ENCODE peak calls at places on chromosomes 16 and 17, in four cellular contexts. F is mesenchymal stem cell, L is neuronal stem cell, U is IMR-90. S is an unnamed sample.

GRCh38 chr16:51392651-51393187 is 241.6 kb upstream of the SALL1 start:
- DNase-seq in L (no peak), U (peak), F (peak), S (peak)

GRCh38 chr17:33560165-33560564 is 267.1 kb upstream of the ASIC2 start:
- DNase-seq in F (peak), U (peak), L (no peak), S (peak)

GRCh38 chr16:56974549-56975300 is 13.0 kb downstream of the CETP start:
- DNase-seq in U (no peak), F (no peak), L (no peak), S (no peak)

GRCh38 chr17:82237746-82238561 is 9.1 kb downstream of the SLC16A3 start:
- DNase-seq in U (no peak), L (no peak), F (no peak), S (no peak)

GRCh38 chr16:14399397-14400284 is 230.4 kb downstream of the PARN start:
- DNase-seq in U (peak), F (peak), L (no peak), S (no peak)

GRCh38 chr17:231966-232807 is 50.7 kb upstream of the DOC2B start:
- DNase-seq in U (no peak), F (no peak), L (no peak), S (no peak)

GRCh38 chr16:23398987-23399805 is 53.8 kb downstream of the COG7 start:
- DNase-seq in F (no peak), U (no peak), L (peak), S (peak)

GRCh38 chr17:72353502-72353901 is 232.7 kb downstream of the SOX9 start:
- DNase-seq in L (no peak), F (no peak), U (no peak), S (no peak)

GRCh38 chr17:74574489-74575142 is 7.3 kb upstream of the CD300H start:
- DNase-seq in L (no peak), F (no peak), U (no peak), S (no peak)

GRCh38 chr16:89256651-89257254 is 39.2 kb downstream of the ZNF778 start:
- DNase-seq in L (no peak), F (peak), U (peak), S (peak)

GRCh38 chr17:40062347-40063033 is at the start of gene THRA:
- DNase-seq in L (no peak), U (peak), F (peak), S (peak)

GRCh38 chr17:67289174-67289876 is 44.3 kb upstream of the HELZ start:
- DNase-seq in U (peak), F (no peak), L (no peak), S (no peak)

GRCh38 chr17:37361543-37361942 is 14.2 kb upstream of the C17orf78 start:
- DNase-seq in F (no peak), U (no peak), L (no peak), S (no peak)

GRCh38 chr17:33106525-33107162 is 115.0 kb downstream of the SPACA3 start:
- DNase-seq in L (no peak), U (no peak), F (no peak), S (peak)

GRCh38 chr16:3038256-3038655 is 1.5 kb upstream of the BICDL2 start:
- DNase-seq in L (no peak), U (no peak), F (no peak), S (peak)

GRCh38 chr17:44627513-44627912 is 28.8 kb upstream of the MEIOC start:
- DNase-seq in L (no peak), U (no peak), F (no peak), S (no peak)

GRCh38 chr16:71426069-71426879 is 15.6 kb downstream of the TLE7 start:
- DNase-seq in U (peak), L (peak), F (peak), S (peak)

GRCh38 chr17:82231562-82232321 is 2.9 kb downstream of the SLC16A3 start:
- DNase-seq in L (no peak), F (peak), U (peak), S (peak)

GRCh38 chr17:8121531-8122390 is 2.1 kb downstream of the HES7 start:
- DNase-seq in U (peak), L (peak), F (peak), S (peak)

GRCh38 chr16:31460582-31461002 is 1.3 kb downstream of the ARMC5 start:
- DNase-seq in U (peak), F (peak), L (no peak), S (peak)

GRCh38 chr16:64437706-64438329 is 684.0 kb downstream of the CDH11 start:
- DNase-seq in L (no peak), F (peak), U (no peak), S (no peak)

GRCh38 chr17:49055181-49055927 is 58.2 kb downstream of the IGF2BP1 start:
- DNase-seq in F (no peak), U (no peak), L (no peak), S (peak)

GRCh38 chr17:9470171-9470570 is 105.4 kb downstream of the STX8 start:
- DNase-seq in F (peak), L (no peak), U (no peak), S (no peak)

GRCh38 chr17:77869665-77870132 is 88.8 kb upstream of the TNRC6C start:
- DNase-seq in U (no peak), F (no peak), L (no peak), S (no peak)

GRCh38 chr16:22694887-22695382 is 119.0 kb upstream of the HS3ST2 start:
- DNase-seq in U (peak), F (peak), L (no peak), S (peak)

GRCh38 chr17:33124871-33125551 is 133.4 kb downstream of the SPACA3 start:
- DNase-seq in L (no peak), F (no peak), U (no peak), S (no peak)

GRCh38 chr17:49687878-49688491 is 10.1 kb upstream of the SPOP start:
- DNase-seq in L (no peak), U (peak), F (peak), S (no peak)

GRCh38 chr17:79939755-79940154 is 95.9 kb downstream of the TBC1D16 start:
- DNase-seq in F (no peak), L (no peak), U (no peak), S (no peak)

GRCh38 chr16:75380870-75381269 is 52.4 kb downstream of the CFDP1 start:
- DNase-seq in U (peak), L (no peak), F (peak), S (no peak)

GRCh38 chr16:27474921-27475320 is 72.9 kb downstream of the IL21R start:
- DNase-seq in L (no peak), U (no peak), F (no peak), S (no peak)

GRCh38 chr16:21161211-21161610 is 2.7 kb downstream of the LDAF1 start:
- DNase-seq in F (no peak), U (peak), L (no peak), S (no peak)

GRCh38 chr17:6476061-6476833 is 32.0 kb downstream of the PIMREG start:
- DNase-seq in F (no peak), U (no peak), L (no peak), S (peak)

GRCh38 chr16:85237817-85238216 is 125.5 kb upstream of the CIBAR2 start:
- DNase-seq in L (no peak), F (no peak), U (no peak), S (no peak)

GRCh38 chr16:85240982-85241924 is 129.0 kb upstream of the CIBAR2 start:
- DNase-seq in U (no peak), L (no peak), F (no peak), S (peak)

GRCh38 chr16:85239871-85240270 is 127.6 kb upstream of the CIBAR2 start:
- DNase-seq in L (no peak), U (no peak), F (no peak), S (peak)

GRCh38 chr16:85238233-85238647 is 126.0 kb upstream of the CIBAR2 start:
- DNase-seq in F (peak), U (peak), L (no peak), S (peak)

DNA sequence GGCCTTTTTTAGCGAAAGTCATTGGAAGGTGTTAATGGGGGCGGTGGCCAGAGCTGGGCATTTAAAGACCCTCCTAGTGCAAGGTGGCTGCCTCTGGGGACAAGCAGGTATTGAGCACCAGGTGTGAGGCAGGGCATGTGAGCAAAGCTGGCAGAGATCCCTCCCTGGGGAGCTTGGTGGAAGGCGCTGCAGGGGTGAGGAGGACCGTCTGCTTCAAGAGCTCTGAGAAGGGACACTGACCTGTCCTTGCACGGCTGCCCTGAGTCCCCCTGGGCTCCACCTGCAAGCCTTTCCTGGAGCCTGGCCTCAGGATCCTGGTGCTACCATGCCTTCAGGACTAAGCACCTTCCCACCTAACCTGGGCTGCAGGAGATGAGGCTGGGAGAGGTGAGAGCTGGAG is 127.0 kb upstream of the CIBAR2 start:
- DNase-seq in L (no peak), U (no peak), F (no peak), S (no peak)
- H3K4me2 ChIP-seq in L (no peak), U (no peak), F (no peak), S (no peak)

DNA sequence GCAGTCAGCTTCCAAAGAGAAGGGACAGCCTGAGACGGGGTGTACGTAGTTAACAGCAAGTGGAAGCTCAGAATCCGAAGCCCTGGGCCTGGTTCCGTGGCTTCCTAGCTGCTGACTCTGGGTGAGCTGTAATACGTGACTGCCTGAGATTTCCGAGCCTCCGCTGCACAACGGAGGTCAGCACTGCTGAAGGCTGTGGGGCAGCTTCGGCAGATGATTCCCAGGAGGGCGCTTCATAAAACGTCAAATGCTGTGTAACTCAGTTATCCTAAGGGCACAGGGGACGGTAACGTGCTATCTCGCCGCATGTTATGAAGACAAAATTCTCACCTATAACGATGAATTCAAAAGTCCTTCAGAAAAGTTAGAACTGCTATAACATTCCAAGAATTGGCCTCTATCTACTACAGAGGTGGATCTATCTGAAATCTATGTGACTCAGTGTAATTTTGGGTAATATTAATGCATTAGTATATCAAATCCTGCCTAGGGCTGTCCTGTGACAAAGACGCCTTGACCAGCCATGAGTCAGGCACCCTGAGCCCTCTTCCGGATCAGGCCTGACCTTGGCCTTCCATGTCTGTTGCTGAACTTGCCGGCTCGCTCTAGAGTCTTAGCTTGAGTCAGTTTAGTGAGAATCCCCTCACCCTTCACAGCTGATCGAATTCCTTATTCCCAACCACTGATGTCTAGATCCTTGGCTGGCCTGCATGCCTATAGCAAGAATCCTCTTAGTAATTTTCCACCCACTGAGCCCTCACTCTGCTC is 43.5 kb downstream of the MARF1 start:
- DNase-seq in L (no peak), U (no peak), F (no peak), S (no peak)
- H4K8ac ChIP-seq in L (no peak), U (no peak), F (no peak), S (no peak)

GRCh38 chr16:85169333-85170065 is 57.2 kb upstream of the CIBAR2 start:
- DNase-seq in L (no peak), F (no peak), U (no peak), S (peak)

GRCh38 chr16:85172465-85173071 is 60.3 kb upstream of the CIBAR2 start:
- DNase-seq in U (peak), F (peak), L (no peak), S (peak)

GRCh38 chr16:85170066-85171003 is 58.1 kb upstream of the CIBAR2 start:
- DNase-seq in F (no peak), U (no peak), L (no peak), S (no peak)

GRCh38 chr16:85171809-85172464 is 59.7 kb upstream of the CIBAR2 start:
- DNase-seq in L (no peak), F (no peak), U (no peak), S (no peak)

GRCh38 chr16:85171004-85171808 is 58.9 kb upstream of the CIBAR2 start:
- DNase-seq in U (no peak), F (no peak), L (no peak), S (no peak)
- H3K4me2 ChIP-seq in U (peak), F (peak), L (no peak), S (peak)

GRCh38 chr16:50369133-50369804 is 481 bp upstream of the BRD7 start:
- DNase-seq in F (no peak), L (no peak), U (no peak), S (peak)

GRCh38 chr16:50366126-50366525 is 2.7 kb downstream of the BRD7 start:
- DNase-seq in L (no peak), U (no peak), F (no peak), S (no peak)

GRCh38 chr16:50371036-50371716 is 2.4 kb upstream of the BRD7 start:
- DNase-seq in L (no peak), U (no peak), F (no peak), S (no peak)

GRCh38 chr16:50368410-50369132 is at the start of gene BRD7:
- DNase-seq in F (peak), L (peak), U (peak), S (peak)

GRCh38 chr16:50367777-50368409 is 895 bp downstream of the BRD7 start:
- DNase-seq in U (no peak), L (no peak), F (peak), S (peak)
- H4K8ac ChIP-seq in U (no peak), L (no peak), F (no peak), S (no peak)

GRCh38 chr17:27526603-27527002 is 70.4 kb downstream of the KSR1 start:
- DNase-seq in F (peak), U (peak), L (no peak), S (peak)
- H3K4me2 ChIP-seq in F (peak), U (peak), L (no peak), S (no peak)

GRCh38 chr17:64773836-64774761 is 112.0 kb upstream of the SMURF2 start:
- DNase-seq in L (no peak), U (peak), F (peak), S (peak)

GRCh38 chr17:64769712-64770111 is 107.6 kb upstream of the SMURF2 start:
- DNase-seq in L (no peak), F (no peak), U (no peak), S (no peak)

GRCh38 chr17:64772845-64773299 is 110.8 kb upstream of the SMURF2 start:
- DNase-seq in L (no peak), U (no peak), F (no peak), S (no peak)

GRCh38 chr17:64773386-64773835 is 111.3 kb upstream of the SMURF2 start:
- DNase-seq in L (no peak), U (no peak), F (no peak), S (no peak)

DNA sequence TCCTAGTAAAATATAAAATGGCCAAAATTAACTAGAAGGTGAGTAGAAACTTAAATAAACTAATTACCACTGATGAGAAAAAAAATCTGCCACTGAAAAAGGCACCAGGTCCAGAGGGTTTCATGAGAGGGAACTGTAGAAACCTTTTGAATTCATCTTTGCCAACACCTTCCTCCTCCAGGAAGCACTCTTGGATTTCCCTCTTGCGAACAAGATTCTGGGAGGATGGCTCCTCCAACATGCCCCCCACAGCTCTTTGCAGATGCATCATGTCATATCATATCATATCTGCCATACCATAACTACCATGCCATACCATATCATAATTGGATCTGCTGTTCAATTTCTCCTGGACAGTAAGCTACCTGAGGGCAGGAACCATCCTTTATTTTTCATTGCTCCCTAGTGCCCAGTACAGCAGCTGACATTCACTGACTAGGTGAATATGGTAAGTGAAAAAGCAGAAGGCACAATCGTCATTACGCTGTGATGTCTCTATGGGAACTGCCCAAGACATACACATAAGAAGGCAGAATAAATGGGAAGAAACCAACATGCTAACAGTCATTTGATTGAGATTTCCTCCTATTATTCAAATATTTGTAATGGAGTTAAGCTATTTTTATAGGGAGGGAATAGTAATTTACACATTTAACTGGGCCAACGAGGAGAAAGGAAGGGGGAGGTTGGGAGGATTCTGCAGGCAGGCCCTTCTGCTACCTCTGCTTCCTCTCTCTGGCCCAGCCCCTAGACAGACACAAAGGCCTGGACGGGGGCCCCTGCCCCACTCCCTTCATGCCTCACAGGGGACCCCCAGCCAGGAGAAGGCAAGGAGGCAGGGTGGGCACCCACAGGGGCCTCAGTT is 110.1 kb upstream of the SMURF2 start:
- DNase-seq in U (no peak), L (no peak), F (no peak), S (no peak)
- H4K8ac ChIP-seq in U (no peak), L (no peak), F (no peak), S (no peak)

DNA sequence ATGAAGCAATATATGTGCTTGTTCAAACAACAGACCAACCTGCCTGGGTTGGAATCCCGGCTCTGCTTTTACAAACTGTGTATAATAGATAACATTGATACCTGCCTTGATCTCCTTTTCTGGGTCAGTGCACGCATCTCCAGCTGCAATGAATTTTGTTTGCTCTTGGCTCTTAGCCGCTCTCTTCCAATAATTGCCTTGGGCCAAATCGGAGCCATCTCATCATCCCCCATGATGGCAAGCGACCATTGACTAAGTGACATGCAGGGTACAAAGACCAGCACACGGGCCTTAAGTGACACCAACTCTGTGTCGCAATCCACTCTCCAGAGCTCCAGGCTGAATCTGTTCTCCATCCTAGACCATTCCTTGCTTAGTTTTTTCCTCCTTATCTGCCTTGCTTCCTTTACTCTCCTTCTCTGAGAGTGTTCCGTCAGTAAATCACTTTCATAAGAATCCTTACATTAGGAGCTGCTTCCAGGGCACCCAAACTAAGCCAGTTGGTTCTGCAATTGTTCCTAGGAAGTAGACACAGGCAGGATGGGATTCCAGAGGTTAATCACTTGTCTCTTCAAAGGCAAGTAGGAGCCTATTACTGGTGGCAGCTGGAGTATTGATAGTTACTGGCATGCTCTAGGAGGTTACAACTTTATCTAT is 134.2 kb downstream of the ABCA8 start:
- DNase-seq in U (no peak), L (no peak), F (peak), S (peak)
- H3K4me2 ChIP-seq in U (no peak), L (no peak), F (no peak), S (no peak)

S was measured in mesendoderm.